ENCODE peak calls at places on chromosomes 2 and 18, in eight cellular contexts. Z is breast epithelium, N is spleen, B is suprapubic skin, G is SK-N-SH, K is transverse colon, T is GM12892, X is stomach. H is an unnamed sample.

GRCh38 chr2:149858214-149858613 is 270.6 kb upstream of the MMADHC start:
- DNase-seq in Z (no peak), N (no peak), B (no peak), G (no peak), K (no peak), T (no peak), X (no peak), H (no peak)

GRCh38 chr2:7118606-7119503 is 201.6 kb downstream of the RNF144A start:
- DNase-seq in Z (no peak), N (no peak), B (no peak), G (peak; percentile 73), K (no peak), T (no peak), X (no peak), H (no peak)

GRCh38 chr2:226490172-226490571 is 309.4 kb downstream of the IRS1 start:
- DNase-seq in Z (no peak), N (no peak), B (no peak), G (no peak), K (no peak), T (no peak), X (no peak), H (no peak)

GRCh38 chr2:19426941-19427340 is 68.5 kb upstream of the OSR1 start:
- DNase-seq in Z (no peak), N (no peak), B (no peak), G (no peak), K (no peak), T (no peak), X (no peak), H (no peak)

GRCh38 chr18:3995476-3996102 is 459.5 kb downstream of the DLGAP1 start:
- DNase-seq in Z (no peak), N (no peak), B (no peak), G (peak; percentile 27), K (peak; percentile 56), T (no peak), X (peak; percentile 64), H (peak; percentile 73)

GRCh38 chr2:132815522-132815921 is 145.5 kb upstream of the LYPD1 start:
- DNase-seq in Z (no peak), N (no peak), B (no peak), G (no peak), K (no peak), T (no peak), X (no peak), H (no peak)

GRCh38 chr2:147688252-147688651 is 156.6 kb upstream of the ACVR2A start:
- DNase-seq in Z (no peak), N (no peak), B (no peak), G (no peak), K (no peak), T (no peak), X (no peak), H (no peak)

GRCh38 chr2:118856978-118857676 is 9.7 kb upstream of the EN1 start:
- DNase-seq in Z (no peak), N (peak; percentile 69), B (no peak), G (peak; percentile 30), K (no peak), T (no peak), X (no peak), H (no peak)

GRCh38 chr2:156334496-156335478 is 2.3 kb upstream of the NR4A2 start:
- DNase-seq in Z (peak; percentile 90), N (peak; percentile 94), B (peak; percentile 98), G (peak; percentile 67), K (peak; percentile 93), T (no peak), X (peak; percentile 91), H (peak; percentile 79)

GRCh38 chr2:63434597-63434996 is 153.7 kb downstream of the WDPCP start:
- DNase-seq in Z (no peak), N (no peak), B (no peak), G (no peak), K (no peak), T (no peak), X (no peak), H (no peak)
- TF ChIP-seq POLR2AphosphoS5 in Z (no peak), N (no peak), B (no peak), G (no peak), K (no peak), T (no peak), X (no peak), H (no peak)

DNA sequence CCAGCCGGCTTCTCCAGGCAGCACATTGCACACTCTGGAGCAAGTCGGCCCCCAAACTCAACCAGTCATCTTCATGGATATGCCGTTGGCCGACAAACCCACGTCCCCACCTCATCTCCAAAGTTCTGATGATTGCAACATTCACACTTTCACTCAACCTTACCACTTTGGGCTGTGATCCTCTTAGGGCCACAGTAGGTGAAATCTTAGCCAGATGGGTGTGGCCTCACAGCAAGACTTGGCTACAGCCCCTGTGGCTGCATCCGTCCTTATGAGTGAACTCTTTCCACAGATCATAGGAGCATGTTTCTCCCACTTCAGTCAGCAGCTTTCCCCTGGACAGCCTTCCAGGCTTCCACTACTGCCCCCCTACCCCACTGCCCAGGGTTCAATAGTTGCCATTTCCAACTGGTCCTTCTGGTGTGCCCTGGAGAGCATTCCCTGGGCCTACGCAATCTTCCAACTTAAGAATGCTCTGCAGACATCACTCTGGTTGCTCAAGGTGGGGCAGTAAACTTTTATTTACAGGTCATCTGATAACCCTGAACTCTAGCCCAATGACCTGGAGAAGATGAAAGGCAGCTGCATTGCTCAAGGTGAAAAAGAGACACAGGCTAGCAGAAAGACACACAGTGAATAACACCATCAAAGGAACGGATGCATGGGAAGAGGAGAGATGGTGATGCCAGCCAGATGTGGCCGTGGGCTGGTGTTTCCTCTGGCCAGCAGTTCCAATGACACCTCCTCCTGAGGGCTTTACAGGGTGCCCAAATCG is 34.5 kb downstream of the ARL4C start:
- DNase-seq in Z (no peak), N (no peak), B (no peak), G (no peak), K (no peak), T (no peak), X (no peak), H (no peak)
- TF ChIP-seq POLR2AphosphoS5 in Z (no peak), N (no peak), B (no peak), G (no peak), K (no peak), T (no peak), X (no peak), H (no peak)

DNA sequence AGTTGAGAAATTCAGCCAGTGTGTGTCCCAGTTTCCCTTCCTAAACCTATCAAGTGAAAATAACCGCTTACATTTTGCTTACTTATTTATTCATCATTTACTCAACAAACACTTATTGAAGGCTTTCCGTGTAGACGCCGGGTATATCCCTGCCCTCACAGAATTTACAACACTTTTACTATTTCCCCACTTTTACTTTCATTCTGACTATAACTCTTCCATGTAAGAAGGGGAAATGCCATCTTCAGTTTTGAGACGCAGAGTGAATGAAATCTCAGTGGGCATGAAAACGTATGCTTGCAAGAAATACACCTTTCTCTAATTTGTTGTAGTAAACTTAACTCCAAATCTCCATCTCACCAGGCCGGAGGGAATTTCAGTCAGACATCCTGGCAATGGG is 251.0 kb upstream of the CHAC2 start:
- DNase-seq in Z (no peak), N (no peak), B (no peak), G (no peak), K (no peak), T (no peak), X (no peak), H (no peak)
- TF ChIP-seq POLR2AphosphoS5 in Z (no peak), N (no peak), B (no peak), G (no peak), K (no peak), T (no peak), X (no peak), H (no peak)

GRCh38 chr2:238784671-238785527 is 63.0 kb upstream of the TWIST2 start:
- DNase-seq in Z (peak; percentile 73), N (no peak), B (peak; percentile 90), G (peak; percentile 79), K (peak; percentile 56), T (peak; percentile 41), X (peak; percentile 64), H (peak; percentile 49)
- TF ChIP-seq POLR2AphosphoS5 in Z (peak; percentile 45), N (no peak), B (peak; percentile 63), G (no peak), K (no peak), T (no peak), X (peak; percentile 22), H (no peak)

DNA sequence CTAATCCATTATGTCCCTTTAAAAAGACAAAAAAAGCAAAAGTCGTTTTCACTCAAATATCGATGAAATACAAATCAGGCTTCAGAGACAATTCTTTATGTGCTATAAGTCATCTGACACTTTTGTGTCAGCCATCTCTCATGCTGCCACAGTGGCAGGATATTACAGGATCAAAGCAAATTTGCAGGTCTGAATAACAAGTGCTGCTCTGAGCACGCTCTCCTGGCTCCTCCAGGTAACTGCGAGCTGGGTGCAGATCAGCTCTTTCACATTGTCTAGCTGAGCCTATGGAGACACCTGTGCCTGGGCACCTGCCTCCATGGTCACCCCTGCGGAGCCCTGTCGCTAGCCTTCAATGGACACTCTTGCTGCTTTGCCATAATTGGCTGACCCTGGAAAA is 250.2 kb upstream of the RAB12 start:
- DNase-seq in Z (no peak), N (no peak), B (no peak), G (no peak), K (no peak), T (no peak), X (no peak), H (no peak)
- TF ChIP-seq POLR2AphosphoS5 in Z (no peak), N (no peak), B (no peak), G (no peak), K (no peak), T (no peak), X (no peak), H (no peak)